ENCODE peak calls at places on chromosome 2, in ten cellular contexts. C is CD8-positive, alpha-beta memory T cell; H is NCI-H1105 treated with DMSO at 0.1 percent for 48 hours; N is hepatocyte; K is iPS-NIHi11; J is stimulated activated CD8-positive, alpha-beta memory T cell treated with anti-CD3 and anti-CD28 coated beads, Interleukin-4, amount 100 ng/mL, for 1 hour; T is PC-9; Z is stromal cell of bone marrow; X is mammary epithelial cell; Y is GM10248. B is an unnamed sample.

GRCh38 chr2:235244497-235245215 is 249.2 kb upstream of the AGAP1 start:
- DNase-seq in J (no peak), T (no peak), N (no peak), C (no peak), X (no peak), Z (peak), Y (no peak), K (no peak), H (no peak), B (no peak)

GRCh38 chr2:154452906-154453493 is 245.5 kb upstream of the KCNJ3 start:
- DNase-seq in X (no peak), T (no peak), C (no peak), H (peak), K (peak), Y (peak), N (peak), J (no peak), Z (no peak), B (no peak)

GRCh38 chr2:220499281-220499680 is 871.9 kb downstream of the SLC4A3 start:
- DNase-seq in H (no peak), N (peak), X (peak), J (no peak), C (no peak), Z (peak), K (no peak), Y (no peak), T (no peak), B (peak)

GRCh38 chr2:148244593-148245292 is 223.9 kb downstream of the MBD5 start:
- DNase-seq in Z (peak), Y (no peak), H (no peak), N (no peak), T (peak), J (no peak), C (no peak), K (no peak), X (peak), B (peak)

GRCh38 chr2:202780514-202781021 is 91.0 kb downstream of the ICA1L start:
- DNase-seq in C (no peak), T (peak), Z (peak), Y (peak), X (peak), K (no peak), H (no peak), J (no peak), N (no peak), B (no peak)

GRCh38 chr2:129796216-129796615 is 183.2 kb upstream of the RAB6C start:
- DNase-seq in Y (no peak), J (no peak), H (no peak), X (no peak), N (no peak), K (no peak), C (no peak), T (no peak), Z (no peak), B (no peak)

GRCh38 chr2:160491922-160492371 is 1.7 kb downstream of the RBMS1 start:
- DNase-seq in T (no peak), K (no peak), Z (peak), J (no peak), H (no peak), X (peak), N (peak), C (no peak), Y (no peak), B (peak)

GRCh38 chr2:206164261-206164862 is 4.7 kb downstream of the EEF1B2 start:
- DNase-seq in K (peak), T (no peak), Z (peak), X (no peak), N (peak), J (no peak), C (peak), H (peak), Y (no peak), B (peak)

GRCh38 chr2:8539743-8540551 is 141.9 kb upstream of the ID2 start:
- DNase-seq in J (no peak), H (no peak), Y (no peak), K (peak), N (peak), Z (no peak), C (no peak), T (peak), X (no peak), B (no peak)

GRCh38 chr2:12797815-12798214 is 81.1 kb downstream of the TRIB2 start:
- DNase-seq in N (no peak), H (no peak), C (no peak), Y (no peak), T (peak), Z (peak), X (no peak), K (no peak), J (no peak), B (no peak)

GRCh38 chr2:182031956-182032355 is 46.3 kb downstream of the PPP1R1C start:
- DNase-seq in Z (no peak), J (no peak), H (no peak), T (no peak), Y (no peak), K (no peak), N (no peak), X (no peak), C (no peak), B (no peak)

GRCh38 chr2:105761931-105762515 is 17.3 kb downstream of the NCK2 start:
- DNase-seq in C (no peak), H (no peak), K (peak), T (no peak), N (no peak), Z (no peak), Y (no peak), J (no peak), X (no peak), B (peak)

GRCh38 chr2:225512873-225513580 is 113.5 kb downstream of the NYAP2 start:
- DNase-seq in N (peak), K (no peak), Z (no peak), J (no peak), H (no peak), X (no peak), Y (no peak), T (peak), C (no peak), B (no peak)

GRCh38 chr2:104862061-104862941 is 8.4 kb downstream of the POU3F3 start:
- DNase-seq in K (peak), Y (no peak), Z (no peak), J (no peak), C (no peak), N (no peak), X (no peak), H (peak), T (no peak), B (no peak)

GRCh38 chr2:225764346-225764745 is 364.8 kb downstream of the NYAP2 start:
- DNase-seq in T (no peak), H (no peak), N (no peak), K (no peak), Y (no peak), Z (no peak), J (no peak), X (no peak), C (no peak), B (no peak)

GRCh38 chr2:8622199-8622911 is 59.5 kb upstream of the ID2 start:
- DNase-seq in K (no peak), J (no peak), T (no peak), Z (no peak), Y (no peak), X (no peak), N (no peak), C (no peak), H (no peak), B (no peak)

GRCh38 chr2:159032156-159032555 is 63.7 kb downstream of the TANC1 start:
- DNase-seq in X (no peak), Y (no peak), H (no peak), T (no peak), N (no peak), C (no peak), Z (no peak), K (no peak), J (no peak), B (no peak)

GRCh38 chr2:40030451-40030975 is 251.5 kb upstream of the THUMPD2 start:
- DNase-seq in J (no peak), C (no peak), Z (no peak), K (no peak), X (no peak), H (peak), T (peak), N (no peak), Y (no peak), B (no peak)

B was measured in hepatic stellate cell.